ENCODE peak calls at places on chromosomes 7 and 10, in six cellular contexts. One of them, this sample, is unnamed.

GRCh38 chr10:36779238-36779846 is 346.1 kb upstream of the ANKRD30A start:
- DNase-seq in psoas muscle: no peak
- DNase-seq in skeletal muscle cell: peak
- DNase-seq in AG09309: peak
- DNase-seq in kidney: no peak
- DNase-seq in thoracic aorta: no peak
- DNase-seq in this sample: no peak

GRCh38 chr10:102935510-102935909 is 17.4 kb downstream of the CNNM2 start:
- DNase-seq in psoas muscle: no peak
- DNase-seq in skeletal muscle cell: no peak
- DNase-seq in AG09309: no peak
- DNase-seq in kidney: no peak
- DNase-seq in thoracic aorta: no peak
- DNase-seq in this sample: no peak

GRCh38 chr7:110296321-110296720 is 794.6 kb upstream of the LRRN3 start:
- DNase-seq in psoas muscle: no peak
- DNase-seq in skeletal muscle cell: no peak
- DNase-seq in AG09309: no peak
- DNase-seq in kidney: no peak
- DNase-seq in thoracic aorta: no peak
- DNase-seq in this sample: no peak

GRCh38 chr7:106767498-106768323 is 97.4 kb upstream of the PIK3CG start:
- DNase-seq in psoas muscle: no peak
- DNase-seq in skeletal muscle cell: no peak
- DNase-seq in AG09309: no peak
- DNase-seq in kidney: no peak
- DNase-seq in thoracic aorta: no peak
- DNase-seq in this sample: no peak

GRCh38 chr10:49608925-49609282 is 1.2 kb upstream of the SLC18A3 start:
- DNase-seq in psoas muscle: no peak
- DNase-seq in skeletal muscle cell: no peak
- DNase-seq in AG09309: no peak
- DNase-seq in kidney: no peak
- DNase-seq in thoracic aorta: no peak
- DNase-seq in this sample: no peak

GRCh38 chr7:130084037-130084875 is 13.9 kb downstream of the KLHDC10 start:
- DNase-seq in psoas muscle: peak
- DNase-seq in skeletal muscle cell: no peak
- DNase-seq in AG09309: no peak
- DNase-seq in kidney: no peak
- DNase-seq in thoracic aorta: no peak
- DNase-seq in this sample: no peak

GRCh38 chr7:66050990-66051424 is 24.6 kb upstream of the ASL start:
- DNase-seq in psoas muscle: no peak
- DNase-seq in skeletal muscle cell: peak
- DNase-seq in AG09309: peak
- DNase-seq in kidney: no peak
- DNase-seq in thoracic aorta: no peak
- DNase-seq in this sample: peak

GRCh38 chr7:27684491-27684890 is 21.8 kb upstream of the HIBADH start:
- DNase-seq in psoas muscle: no peak
- DNase-seq in skeletal muscle cell: no peak
- DNase-seq in AG09309: no peak
- DNase-seq in kidney: no peak
- DNase-seq in thoracic aorta: no peak
- DNase-seq in this sample: no peak

GRCh38 chr7:133386204-133386603 is 133.3 kb downstream of the EXOC4 start:
- DNase-seq in psoas muscle: no peak
- DNase-seq in skeletal muscle cell: no peak
- DNase-seq in AG09309: no peak
- DNase-seq in kidney: no peak
- DNase-seq in thoracic aorta: no peak
- DNase-seq in this sample: no peak

GRCh38 chr7:27175005-27175625 is 995 bp upstream of the HOXA10 start:
- DNase-seq in psoas muscle: no peak
- DNase-seq in skeletal muscle cell: no peak
- DNase-seq in AG09309: no peak
- DNase-seq in kidney: peak
- DNase-seq in thoracic aorta: no peak
- DNase-seq in this sample: no peak

GRCh38 chr7:1925973-1926907 is 256.2 kb downstream of the ELFN1 start:
- DNase-seq in psoas muscle: no peak
- DNase-seq in skeletal muscle cell: no peak
- DNase-seq in AG09309: no peak
- DNase-seq in kidney: no peak
- DNase-seq in thoracic aorta: no peak
- DNase-seq in this sample: no peak

GRCh38 chr10:103584216-103585010 is 90.9 kb downstream of the NEURL1 start:
- DNase-seq in psoas muscle: peak
- DNase-seq in skeletal muscle cell: no peak
- DNase-seq in AG09309: no peak
- DNase-seq in kidney: no peak
- DNase-seq in thoracic aorta: no peak
- DNase-seq in this sample: peak

GRCh38 chr10:13399236-13399635 is 51.1 kb upstream of the SEPHS1 start:
- DNase-seq in psoas muscle: no peak
- DNase-seq in skeletal muscle cell: no peak
- DNase-seq in AG09309: no peak
- DNase-seq in kidney: no peak
- DNase-seq in thoracic aorta: no peak
- DNase-seq in this sample: no peak

GRCh38 chr10:22391605-22392004 is 46.3 kb downstream of the SPAG6 start:
- DNase-seq in psoas muscle: no peak
- DNase-seq in skeletal muscle cell: no peak
- DNase-seq in AG09309: no peak
- DNase-seq in kidney: no peak
- DNase-seq in thoracic aorta: no peak
- DNase-seq in this sample: no peak

GRCh38 chr10:133453516-133454203 is at the start of gene SCART1:
- DNase-seq in psoas muscle: no peak
- DNase-seq in skeletal muscle cell: no peak
- DNase-seq in AG09309: no peak
- DNase-seq in kidney: peak
- DNase-seq in thoracic aorta: no peak
- DNase-seq in this sample: no peak

GRCh38 chr10:50511512-50512213 is 112.1 kb downstream of the SGMS1 start:
- DNase-seq in psoas muscle: no peak
- DNase-seq in skeletal muscle cell: no peak
- DNase-seq in AG09309: no peak
- DNase-seq in kidney: no peak
- DNase-seq in thoracic aorta: no peak
- DNase-seq in this sample: no peak

GRCh38 chr7:65441010-65441409 is 67.4 kb downstream of the ZNF92 start:
- DNase-seq in psoas muscle: no peak
- DNase-seq in skeletal muscle cell: no peak
- DNase-seq in AG09309: peak
- DNase-seq in kidney: no peak
- DNase-seq in thoracic aorta: no peak
- DNase-seq in this sample: no peak

GRCh38 chr7:129831424-129832058 is 121.2 kb downstream of the UBE2H start:
- DNase-seq in psoas muscle: no peak
- DNase-seq in skeletal muscle cell: peak
- DNase-seq in AG09309: peak
- DNase-seq in kidney: no peak
- DNase-seq in thoracic aorta: no peak
- DNase-seq in this sample: no peak

GRCh38 chr10:61747341-61747740 is 84.6 kb downstream of the CABCOCO1 start:
- DNase-seq in psoas muscle: no peak
- DNase-seq in skeletal muscle cell: no peak
- DNase-seq in AG09309: no peak
- DNase-seq in kidney: no peak
- DNase-seq in thoracic aorta: no peak
- DNase-seq in this sample: no peak

GRCh38 chr7:149319376-149319775 is 57.4 kb downstream of the ZNF783 start:
- DNase-seq in psoas muscle: no peak
- DNase-seq in skeletal muscle cell: no peak
- DNase-seq in AG09309: no peak
- DNase-seq in kidney: no peak
- DNase-seq in thoracic aorta: no peak
- DNase-seq in this sample: no peak

GRCh38 chr7:128452552-128452951 is 3.1 kb upstream of the HILPDA start:
- DNase-seq in psoas muscle: no peak
- DNase-seq in skeletal muscle cell: no peak
- DNase-seq in AG09309: no peak
- DNase-seq in kidney: no peak
- DNase-seq in thoracic aorta: no peak
- DNase-seq in this sample: no peak

DNA sequence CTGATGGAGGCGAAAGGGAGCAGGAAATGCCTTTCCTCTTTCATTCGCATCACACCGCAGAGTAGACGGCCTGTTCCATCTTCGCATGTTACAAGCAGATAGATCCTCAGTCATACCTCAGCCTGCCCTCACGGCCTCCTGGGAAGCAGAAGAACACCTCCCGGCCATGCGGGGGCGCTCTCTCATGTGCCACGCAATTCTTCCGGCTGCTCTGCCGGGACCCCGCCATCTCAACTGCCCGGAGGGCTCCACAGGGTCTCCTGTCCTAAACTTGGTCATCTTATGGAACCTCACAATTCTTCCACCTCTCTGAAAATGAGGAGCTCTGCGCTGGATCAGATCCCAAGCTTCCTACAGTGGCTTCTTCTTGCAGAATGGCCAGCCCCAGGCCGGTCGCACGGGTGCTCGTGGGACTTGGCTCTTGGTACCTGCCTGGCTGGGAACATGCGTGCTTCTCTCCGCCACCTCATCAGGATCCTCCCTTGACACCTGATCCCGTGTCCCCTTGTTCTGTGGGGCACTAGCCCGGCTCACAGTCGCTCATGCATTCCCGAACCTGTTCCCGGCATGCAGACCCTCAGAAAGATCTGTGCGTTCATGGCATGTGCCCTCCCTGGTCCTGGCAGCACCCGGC is 262.8 kb upstream of the SHH start:
- DNase-seq in psoas muscle: no peak
- DNase-seq in skeletal muscle cell: no peak
- DNase-seq in AG09309: no peak
- DNase-seq in kidney: no peak
- DNase-seq in thoracic aorta: no peak
- DNase-seq in this sample: no peak
- H3K4me3 ChIP-seq in psoas muscle: no peak
- H3K4me3 ChIP-seq in skeletal muscle cell: no peak
- H3K4me3 ChIP-seq in AG09309: no peak
- H3K4me3 ChIP-seq in kidney: no peak
- H3K4me3 ChIP-seq in thoracic aorta: no peak
- H3K4me3 ChIP-seq in this sample: no peak

DNA sequence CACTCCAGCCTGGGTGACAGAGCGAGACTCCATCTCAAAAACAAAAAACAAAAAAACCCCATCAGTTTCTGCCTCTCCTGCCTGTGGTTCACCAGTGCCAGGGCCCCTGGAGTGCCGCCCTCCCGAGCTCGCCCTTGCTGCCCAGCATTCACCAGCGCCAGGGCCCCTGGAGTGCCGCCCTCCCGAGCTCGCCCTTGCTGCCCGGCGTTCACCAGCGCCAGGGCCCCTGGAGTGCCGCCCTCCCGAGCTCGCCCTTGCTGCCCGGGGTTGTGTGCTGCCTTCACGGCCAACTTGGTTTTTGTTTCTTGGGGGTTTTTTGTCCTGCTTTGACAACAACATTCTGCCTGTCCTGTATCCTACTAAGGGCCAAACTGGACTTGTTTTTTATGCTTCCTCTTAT is 13.2 kb upstream of the GET4 start:
- DNase-seq in psoas muscle: no peak
- DNase-seq in skeletal muscle cell: no peak
- DNase-seq in AG09309: no peak
- DNase-seq in kidney: no peak
- DNase-seq in thoracic aorta: no peak
- DNase-seq in this sample: no peak
- H3K4me3 ChIP-seq in psoas muscle: no peak
- H3K4me3 ChIP-seq in skeletal muscle cell: no peak
- H3K4me3 ChIP-seq in AG09309: no peak
- H3K4me3 ChIP-seq in kidney: no peak
- H3K4me3 ChIP-seq in thoracic aorta: no peak
- H3K4me3 ChIP-seq in this sample: no peak

DNA sequence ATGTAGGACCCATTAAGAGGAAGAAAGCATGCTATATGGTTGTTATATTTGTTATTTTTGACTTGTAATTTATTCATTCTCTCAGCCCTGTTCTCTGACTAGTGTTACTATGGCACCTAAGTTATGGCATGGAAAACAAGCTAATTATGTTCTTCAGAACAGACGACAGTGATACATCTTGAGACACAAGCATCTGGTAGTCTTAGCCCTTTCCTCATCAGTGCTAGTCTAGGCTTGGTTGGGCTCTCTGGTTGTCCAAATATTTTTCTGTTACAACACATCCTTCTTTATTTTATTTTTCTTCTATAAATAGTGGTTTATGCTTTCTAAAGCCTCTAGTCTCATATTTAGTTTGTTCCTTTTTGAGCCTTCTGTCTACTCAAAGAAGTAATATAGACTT is 308.3 kb upstream of the KAT6B start:
- DNase-seq in psoas muscle: no peak
- DNase-seq in skeletal muscle cell: no peak
- DNase-seq in AG09309: no peak
- DNase-seq in kidney: no peak
- DNase-seq in thoracic aorta: no peak
- DNase-seq in this sample: no peak
- H3K4me3 ChIP-seq in psoas muscle: no peak
- H3K4me3 ChIP-seq in skeletal muscle cell: no peak
- H3K4me3 ChIP-seq in AG09309: no peak
- H3K4me3 ChIP-seq in kidney: no peak
- H3K4me3 ChIP-seq in thoracic aorta: no peak
- H3K4me3 ChIP-seq in this sample: no peak

GRCh38 chr10:32379314-32379949 is 32.5 kb upstream of the EPC1 start:
- DNase-seq in psoas muscle: no peak
- DNase-seq in skeletal muscle cell: no peak
- DNase-seq in AG09309: no peak
- DNase-seq in kidney: no peak
- DNase-seq in thoracic aorta: no peak
- DNase-seq in this sample: no peak

GRCh38 chr10:32377458-32378370 is 30.8 kb upstream of the EPC1 start:
- DNase-seq in psoas muscle: no peak
- DNase-seq in skeletal muscle cell: no peak
- DNase-seq in AG09309: no peak
- DNase-seq in kidney: no peak
- DNase-seq in thoracic aorta: no peak
- DNase-seq in this sample: no peak

GRCh38 chr10:32378371-32379301 is 31.7 kb upstream of the EPC1 start:
- DNase-seq in psoas muscle: peak
- DNase-seq in skeletal muscle cell: peak
- DNase-seq in AG09309: peak
- DNase-seq in kidney: peak
- DNase-seq in thoracic aorta: peak
- DNase-seq in this sample: peak

GRCh38 chr10:32381165-32381564 is 34.2 kb upstream of the EPC1 start:
- DNase-seq in psoas muscle: no peak
- DNase-seq in skeletal muscle cell: no peak
- DNase-seq in AG09309: no peak
- DNase-seq in kidney: no peak
- DNase-seq in thoracic aorta: no peak
- DNase-seq in this sample: no peak

GRCh38 chr10:32379950-32380547 is 33.1 kb upstream of the EPC1 start:
- DNase-seq in psoas muscle: no peak
- DNase-seq in skeletal muscle cell: no peak
- DNase-seq in AG09309: no peak
- DNase-seq in kidney: no peak
- DNase-seq in thoracic aorta: no peak
- DNase-seq in this sample: no peak
- H3K4me3 ChIP-seq in psoas muscle: peak
- H3K4me3 ChIP-seq in skeletal muscle cell: no peak
- H3K4me3 ChIP-seq in AG09309: no peak
- H3K4me3 ChIP-seq in kidney: peak
- H3K4me3 ChIP-seq in thoracic aorta: peak
- H3K4me3 ChIP-seq in this sample: peak

This sample was measured in lower lobe of right lung.